ENCODE peak calls at places on chromosomes 3 and 15, in ten cellular contexts. T, F, L, O, G, Z, C, N, K and W are unnamed samples.

GRCh38 chr3:124121379-124122336 is 129.7 kb upstream of the ROPN1 start:
- DNase-seq in F (no peak), N (peak), T (no peak), L (no peak), Z (no peak), C (no peak), O (no peak), K (no peak), G (no peak), W (no peak)

GRCh38 chr3:138477801-138478200 is 43.4 kb downstream of the ESYT3 start:
- DNase-seq in C (no peak), F (no peak), T (no peak), O (no peak), Z (no peak), G (no peak), K (no peak), N (no peak), L (no peak), W (no peak)

GRCh38 chr3:129604942-129605592 is 1.4 kb downstream of the PLXND1 start:
- DNase-seq in L (no peak), K (no peak), N (peak), G (no peak), O (no peak), C (peak), Z (no peak), F (peak), T (no peak), W (no peak)

GRCh38 chr3:105656607-105657504 is 212.0 kb downstream of the CBLB start:
- DNase-seq in G (no peak), L (no peak), K (no peak), O (peak), F (no peak), N (no peak), C (no peak), Z (no peak), T (no peak), W (no peak)

GRCh38 chr3:114967168-114967567 is 179.9 kb downstream of the ZBTB20 start:
- DNase-seq in T (no peak), G (no peak), Z (no peak), N (no peak), C (no peak), L (no peak), F (no peak), K (no peak), O (no peak), W (no peak)

GRCh38 chr3:72058493-72059081 is 273.6 kb upstream of the PROK2 start:
- DNase-seq in G (no peak), Z (no peak), L (peak), N (no peak), C (no peak), K (no peak), T (no peak), F (no peak), O (no peak), W (no peak)

GRCh38 chr15:75542386-75542797 is 36.7 kb downstream of the PTPN9 start:
- DNase-seq in T (no peak), L (no peak), N (no peak), Z (no peak), C (no peak), F (no peak), G (no peak), K (no peak), O (peak), W (no peak)

GRCh38 chr3:9704343-9705322 is 1.0 kb downstream of the CPNE9 start:
- DNase-seq in C (no peak), T (peak), N (peak), Z (peak), L (peak), G (no peak), F (peak), O (peak), K (peak), W (no peak)

GRCh38 chr3:32685604-32686185 is 707 bp downstream of the CNOT10 start:
- DNase-seq in C (peak), L (no peak), G (no peak), Z (no peak), O (peak), F (no peak), K (peak), N (no peak), T (no peak), W (no peak)

GRCh38 chr3:123383101-123384053 is 65.5 kb downstream of the ADCY5 start:
- DNase-seq in T (no peak), K (no peak), N (peak), F (peak), Z (peak), C (no peak), O (peak), L (peak), G (no peak), W (no peak)

GRCh38 chr3:161212892-161213291 is 8.2 kb upstream of the NMD3 start:
- DNase-seq in Z (no peak), G (no peak), T (no peak), F (no peak), N (no peak), L (no peak), C (peak), K (peak), O (peak), W (no peak)

GRCh38 chr3:13954266-13954665 is 74.4 kb upstream of the WNT7A start:
- DNase-seq in K (no peak), Z (no peak), G (no peak), F (no peak), T (no peak), N (no peak), C (no peak), O (no peak), L (no peak), W (no peak)

GRCh38 chr3:59245300-59245878 is 195.6 kb upstream of the CFAP20DC start:
- DNase-seq in Z (no peak), T (no peak), O (no peak), K (peak), G (no peak), L (no peak), N (no peak), C (no peak), F (no peak), W (no peak)